ENCODE peak calls at places on chromosomes 3 and 15, in five cellular contexts. One of them, this sample, is unnamed.
A peak's percentile ranks its signal among the peaks of the same experiment; 100 is the strongest.

GRCh38 chr3:49112262-49112661 is 7.7 kb upstream of the QARS1 start:
- DNase-seq in fibroblast of gingiva: no peak
- DNase-seq in M059J: no peak
- DNase-seq in A172: no peak
- DNase-seq in NCI-H1092: no peak
- DNase-seq in this sample: no peak

GRCh38 chr3:30122359-30122758 is 484.0 kb upstream of the TGFBR2 start:
- DNase-seq in A172: no peak
- DNase-seq in fibroblast of gingiva: no peak
- DNase-seq in M059J: no peak
- DNase-seq in NCI-H1092: no peak
- DNase-seq in this sample: no peak

GRCh38 chr15:60370804-60371700 is 26.7 kb downstream of the ANXA2 start:
- DNase-seq in fibroblast of gingiva: peak; percentile 98
- DNase-seq in A172: peak; percentile 99
- DNase-seq in M059J: peak; percentile 100
- DNase-seq in NCI-H1092: peak; percentile 46
- DNase-seq in this sample: peak; percentile 99

GRCh38 chr3:11776346-11776745 is 70.3 kb downstream of the TAMM41 start:
- DNase-seq in A172: no peak
- DNase-seq in fibroblast of gingiva: no peak
- DNase-seq in M059J: no peak
- DNase-seq in NCI-H1092: no peak
- DNase-seq in this sample: no peak

GRCh38 chr3:127800508-127800907 is 21.8 kb downstream of the MGLL start:
- DNase-seq in A172: peak; percentile 34
- DNase-seq in fibroblast of gingiva: no peak
- DNase-seq in NCI-H1092: no peak
- DNase-seq in M059J: peak; percentile 79
- DNase-seq in this sample: peak; percentile 33

GRCh38 chr15:101536166-101536874 is 46.8 kb upstream of the PCSK6 start:
- DNase-seq in M059J: no peak
- DNase-seq in fibroblast of gingiva: no peak
- DNase-seq in A172: peak; percentile 17
- DNase-seq in NCI-H1092: no peak
- DNase-seq in this sample: no peak

GRCh38 chr15:77107531-77108355 is 36.8 kb upstream of the TSPAN3 start:
- DNase-seq in A172: peak; percentile 43
- DNase-seq in fibroblast of gingiva: peak; percentile 51
- DNase-seq in NCI-H1092: peak; percentile 10
- DNase-seq in M059J: peak; percentile 44
- DNase-seq in this sample: peak; percentile 53

GRCh38 chr3:178170698-178171535 is 365.3 kb upstream of the KCNMB2 start:
- DNase-seq in M059J: peak; percentile 97
- DNase-seq in A172: peak; percentile 43
- DNase-seq in NCI-H1092: no peak
- DNase-seq in fibroblast of gingiva: peak; percentile 92
- DNase-seq in this sample: peak; percentile 85

GRCh38 chr3:31213869-31214486 is 318.7 kb upstream of the STT3B start:
- DNase-seq in M059J: peak; percentile 11
- DNase-seq in fibroblast of gingiva: no peak
- DNase-seq in NCI-H1092: no peak
- DNase-seq in A172: no peak
- DNase-seq in this sample: no peak

GRCh38 chr3:9903238-9903624 is 583 bp downstream of the IL17RE start:
- DNase-seq in fibroblast of gingiva: no peak
- DNase-seq in A172: peak; percentile 55
- DNase-seq in NCI-H1092: no peak
- DNase-seq in M059J: no peak
- DNase-seq in this sample: peak; percentile 37

GRCh38 chr15:29471306-29471705 is 201.7 kb upstream of the NSMCE3 start:
- DNase-seq in A172: no peak
- DNase-seq in M059J: no peak
- DNase-seq in NCI-H1092: no peak
- DNase-seq in fibroblast of gingiva: no peak
- DNase-seq in this sample: no peak

GRCh38 chr3:36166477-36166876 is 213.8 kb upstream of the STAC start:
- DNase-seq in A172: peak; percentile 93
- DNase-seq in fibroblast of gingiva: no peak
- DNase-seq in NCI-H1092: no peak
- DNase-seq in M059J: peak; percentile 84
- DNase-seq in this sample: peak; percentile 73

GRCh38 chr3:95911767-95912166 is 902.6 kb upstream of the EPHA6 start:
- DNase-seq in fibroblast of gingiva: no peak
- DNase-seq in NCI-H1092: no peak
- DNase-seq in A172: no peak
- DNase-seq in M059J: no peak
- DNase-seq in this sample: no peak

GRCh38 chr15:79989682-79990081 is 18.7 kb upstream of the BCL2A1 start:
- DNase-seq in A172: no peak
- DNase-seq in fibroblast of gingiva: peak; percentile 64
- DNase-seq in NCI-H1092: no peak
- DNase-seq in M059J: peak; percentile 36
- DNase-seq in this sample: peak; percentile 49

GRCh38 chr15:89665449-89666146 is 10.3 kb upstream of the KIF7 start:
- DNase-seq in fibroblast of gingiva: peak; percentile 65
- DNase-seq in NCI-H1092: no peak
- DNase-seq in M059J: peak; percentile 34
- DNase-seq in A172: no peak
- DNase-seq in this sample: peak; percentile 70

GRCh38 chr3:125398952-125399351 is 23.8 kb upstream of the ZNF148 start:
- DNase-seq in fibroblast of gingiva: no peak
- DNase-seq in M059J: peak; percentile 43
- DNase-seq in NCI-H1092: no peak
- DNase-seq in A172: no peak
- DNase-seq in this sample: no peak

GRCh38 chr3:112561085-112561692 is 573 bp downstream of the ATG3 start:
- DNase-seq in M059J: peak; percentile 90
- DNase-seq in fibroblast of gingiva: peak; percentile 78
- DNase-seq in NCI-H1092: no peak
- DNase-seq in A172: peak; percentile 72
- DNase-seq in this sample: peak; percentile 83

GRCh38 chr3:14336414-14337285 is 65.8 kb upstream of the SLC6A6 start:
- DNase-seq in M059J: no peak
- DNase-seq in NCI-H1092: peak; percentile 34
- DNase-seq in fibroblast of gingiva: no peak
- DNase-seq in A172: no peak
- DNase-seq in this sample: no peak

GRCh38 chr3:52596658-52597265 is 60.4 kb downstream of the UQCC5 start:
- DNase-seq in NCI-H1092: no peak
- DNase-seq in M059J: no peak
- DNase-seq in A172: no peak
- DNase-seq in fibroblast of gingiva: no peak
- DNase-seq in this sample: no peak

GRCh38 chr15:25883860-25884259 is 20.7 kb upstream of the ATP10A start:
- DNase-seq in fibroblast of gingiva: peak; percentile 84
- DNase-seq in A172: no peak
- DNase-seq in NCI-H1092: no peak
- DNase-seq in M059J: peak; percentile 11
- DNase-seq in this sample: peak; percentile 97

GRCh38 chr3:143808999-143809700 is 39.1 kb downstream of the SLC9A9 start:
- DNase-seq in NCI-H1092: no peak
- DNase-seq in A172: no peak
- DNase-seq in fibroblast of gingiva: peak; percentile 94
- DNase-seq in M059J: no peak
- DNase-seq in this sample: peak; percentile 81

This sample was measured in AG10803.